ENCODE peak calls at places on chromosomes 4 and X, in four cellular contexts. P is A549, M is IMR-90, F is K562. Z is an unnamed sample.

GRCh38 chr4:183158062-183158461 is 59.0 kb downstream of the WWC2 start:
- DNase-seq in P (no peak), M (peak), F (no peak), Z (no peak)

GRCh38 chr4:163482197-163482596 is 8.6 kb upstream of the TKTL2 start:
- DNase-seq in P (no peak), M (no peak), F (no peak), Z (no peak)

GRCh38 chr4:74682567-74683359 is 111.6 kb downstream of the BTC start:
- DNase-seq in P (peak), M (peak), F (peak), Z (peak)

GRCh38 chr4:61540944-61541343 is 340.8 kb downstream of the ADGRL3 start:
- DNase-seq in P (peak), M (no peak), F (no peak), Z (peak)

GRCh38 chr4:124061413-124061812 is 651.1 kb downstream of the ANKRD50 start:
- DNase-seq in P (no peak), M (peak), F (no peak), Z (no peak)

GRCh38 chrX:24341795-24342194 is 18.6 kb upstream of the SUPT20HL1 start:
- DNase-seq in P (no peak), M (peak), F (no peak), Z (no peak)

GRCh38 chrX:107766470-107767140 is 9.0 kb downstream of the TSC22D3 start:
- DNase-seq in P (no peak), M (peak), F (no peak), Z (no peak)

GRCh38 chr4:17687237-17687857 is 72.9 kb downstream of the MED28 start:
- DNase-seq in P (no peak), M (no peak), F (no peak), Z (no peak)

GRCh38 chrX:9873952-9874351 is 87.7 kb downstream of the SHROOM2 start:
- DNase-seq in P (peak), M (peak), F (peak), Z (peak)

GRCh38 chr4:32748498-32748897 is 2028.3 kb downstream of the PCDH7 start:
- DNase-seq in P (no peak), M (no peak), F (no peak), Z (peak)

GRCh38 chr4:169663894-169664293 is 43.5 kb downstream of the CLCN3 start:
- DNase-seq in P (no peak), M (peak), F (no peak), Z (peak)

GRCh38 chr4:169664615-169665014 is 44.2 kb downstream of the CLCN3 start:
- DNase-seq in P (no peak), M (no peak), F (no peak), Z (no peak)

GRCh38 chr4:169665039-169665732 is 44.8 kb downstream of the CLCN3 start:
- DNase-seq in P (no peak), M (no peak), F (peak), Z (no peak)

GRCh38 chr4:169663402-169663801 is 43.0 kb downstream of the CLCN3 start:
- DNase-seq in P (no peak), M (no peak), F (no peak), Z (no peak)

GRCh38 chr4:169668069-169668721 is 47.8 kb downstream of the CLCN3 start:
- DNase-seq in P (no peak), M (no peak), F (no peak), Z (peak)
- TF ChIP-seq MAZ in P (no peak), M (no peak), F (no peak), Z (no peak)

DNA sequence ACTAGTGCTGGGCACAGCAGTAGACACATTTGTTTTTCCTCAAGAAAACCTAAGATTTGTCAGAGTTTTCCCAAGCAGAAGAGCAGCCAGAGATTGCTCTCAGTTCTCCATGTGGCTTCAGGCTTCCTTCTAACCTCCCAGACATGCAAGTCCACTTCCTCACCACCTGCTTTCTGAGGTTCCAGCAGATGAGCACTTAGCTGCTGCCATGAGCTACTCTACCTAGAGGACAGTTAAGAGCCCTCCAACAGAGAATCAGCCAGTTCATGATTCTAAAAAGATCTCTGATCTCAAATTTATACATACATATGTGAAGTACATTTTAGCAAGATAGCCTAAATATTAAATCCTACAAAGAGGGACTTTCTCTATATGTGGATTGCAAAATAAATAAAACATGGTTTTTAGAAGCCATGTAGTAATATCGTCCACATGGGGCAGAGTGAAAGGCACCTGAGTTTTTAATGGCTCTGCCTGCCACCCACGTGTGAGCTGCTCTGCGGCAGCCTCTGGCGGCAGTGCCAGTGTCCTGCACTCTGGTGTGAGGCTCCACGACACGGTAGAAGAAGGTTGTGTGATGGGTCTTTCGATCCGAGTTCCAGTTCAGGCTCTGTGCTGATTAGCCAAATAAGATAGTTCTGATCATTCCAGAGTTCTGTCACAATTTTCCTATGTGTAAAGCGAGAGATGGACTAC is 10.3 kb downstream of the CYP4V2 start:
- DNase-seq in P (peak), M (peak), F (peak), Z (peak)
- TF ChIP-seq SMC3 in P (peak), M (peak), F (no peak), Z (peak)

DNA sequence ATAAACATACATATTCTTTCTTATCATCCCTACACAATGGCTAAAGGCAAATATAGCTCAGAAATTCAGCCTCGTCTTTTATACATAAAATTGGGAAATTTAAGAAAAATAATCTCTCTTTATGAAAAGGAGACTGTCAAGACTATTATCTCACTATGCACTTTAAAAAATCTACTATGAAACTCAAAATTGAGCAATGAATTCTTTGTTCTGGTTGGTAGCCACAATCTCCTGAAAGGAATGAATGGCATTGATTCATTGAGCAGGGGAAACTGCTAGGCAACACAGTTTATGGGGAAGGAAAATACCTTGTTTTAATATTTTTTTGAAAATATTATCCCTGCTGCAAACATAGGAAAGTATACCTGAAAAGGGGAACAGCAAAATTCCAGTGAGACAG is 397.1 kb downstream of the RAB28 start:
- DNase-seq in P (no peak), M (no peak), F (no peak), Z (no peak)
- TF ChIP-seq MAZ in P (no peak), M (no peak), F (no peak), Z (no peak)

GRCh38 chrX:113399501-113400192 is 559.0 kb upstream of the AMOT start:
- DNase-seq in P (no peak), M (no peak), F (no peak), Z (peak)
- TF ChIP-seq SMC3 in P (no peak), M (no peak), F (no peak), Z (no peak)

GRCh38 chr4:53558061-53558801 is 33.1 kb downstream of the LNX1 start:
- DNase-seq in P (no peak), M (peak), F (no peak), Z (no peak)
- TF ChIP-seq MAZ in P (no peak), M (no peak), F (no peak), Z (no peak)

DNA sequence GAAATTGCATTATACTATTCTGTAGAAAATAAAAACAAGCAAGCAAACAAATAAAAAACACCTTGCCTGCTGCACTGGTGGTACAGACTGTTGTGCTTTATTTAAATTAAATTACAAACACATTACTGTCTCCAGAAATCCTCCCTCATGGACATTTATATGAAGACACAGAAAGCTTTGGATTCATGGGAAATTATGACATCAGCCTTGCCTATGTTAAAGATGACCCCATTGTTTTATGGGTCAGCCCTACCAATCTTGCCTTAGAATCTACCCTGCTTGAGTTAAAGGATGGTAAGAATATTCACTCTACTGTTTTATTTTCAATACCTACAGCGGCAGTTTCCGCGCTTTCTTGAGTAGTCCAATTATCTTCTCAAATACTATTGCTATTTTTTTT is 1379.9 kb downstream of the TECRL start:
- DNase-seq in P (no peak), M (no peak), F (no peak), Z (no peak)
- TF ChIP-seq SMC3 in P (no peak), M (no peak), F (no peak), Z (no peak)

GRCh38 chrX:7115557-7115956 is 32.0 kb upstream of the STS start:
- DNase-seq in P (no peak), M (no peak), F (no peak), Z (no peak)
- TF ChIP-seq MAZ in P (no peak), M (no peak), F (no peak), Z (no peak)

DNA sequence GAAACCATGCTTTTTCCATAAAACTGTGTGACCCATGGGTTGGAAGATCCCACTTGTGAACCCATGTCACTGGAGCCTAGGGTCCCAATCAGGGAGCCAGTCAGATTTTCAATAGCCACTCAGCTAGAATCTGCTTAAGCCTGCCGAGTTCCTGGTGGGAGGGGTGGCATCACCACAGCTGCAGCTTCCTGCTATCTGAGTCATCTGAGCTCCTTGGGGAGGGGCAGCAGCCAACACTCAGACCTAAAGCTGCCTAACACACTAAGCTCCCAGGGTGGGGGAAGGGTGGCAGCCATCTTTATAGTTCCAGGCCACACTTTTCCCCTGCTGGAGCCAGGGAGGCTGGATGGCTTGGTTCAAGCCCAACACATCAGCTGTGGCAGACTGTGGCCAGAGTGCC is 350.1 kb downstream of the C4orf33 start:
- DNase-seq in P (no peak), M (no peak), F (no peak), Z (no peak)
- TF ChIP-seq SMC3 in P (no peak), M (no peak), F (no peak), Z (no peak)

GRCh38 chr4:87426865-87427517 is 4.6 kb downstream of the NUDT9 start:
- DNase-seq in P (no peak), M (no peak), F (no peak), Z (no peak)

GRCh38 chr4:87433342-87433741 is 11.0 kb downstream of the NUDT9 start:
- DNase-seq in P (no peak), M (no peak), F (no peak), Z (no peak)

GRCh38 chr4:87428979-87429378 is 6.6 kb downstream of the NUDT9 start:
- DNase-seq in P (no peak), M (no peak), F (no peak), Z (no peak)

GRCh38 chr4:87427518-87427868 is 5.1 kb downstream of the NUDT9 start:
- DNase-seq in P (no peak), M (no peak), F (no peak), Z (no peak)

DNA sequence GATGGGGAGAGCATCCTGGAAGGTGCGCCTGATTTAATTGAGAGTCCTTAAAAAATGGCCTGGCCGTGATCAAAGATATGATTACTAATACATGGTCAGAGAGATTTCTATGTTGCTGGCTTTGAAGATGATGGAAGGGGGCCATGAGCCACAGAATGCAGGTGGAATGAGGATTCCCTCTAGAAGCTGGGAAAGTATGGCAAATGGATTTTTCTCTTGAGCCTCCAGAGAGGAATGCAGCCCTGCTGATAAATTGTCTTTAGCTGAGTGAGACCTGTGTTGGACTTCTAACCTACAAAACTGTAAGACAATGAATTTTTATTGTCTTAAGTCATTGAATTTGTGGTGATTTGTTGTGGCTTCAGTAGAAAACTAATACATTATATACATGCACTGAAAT is 7.7 kb downstream of the NUDT9 start:
- DNase-seq in P (no peak), M (no peak), F (no peak), Z (no peak)
- TF ChIP-seq MAZ in P (no peak), M (no peak), F (no peak), Z (no peak)

GRCh38 chr4:114811564-114812360 is 213.2 kb downstream of the UGT8 start:
- DNase-seq in P (no peak), M (no peak), F (no peak), Z (no peak)

GRCh38 chr4:114807357-114807756 is 208.8 kb downstream of the UGT8 start:
- DNase-seq in P (no peak), M (no peak), F (no peak), Z (no peak)

DNA sequence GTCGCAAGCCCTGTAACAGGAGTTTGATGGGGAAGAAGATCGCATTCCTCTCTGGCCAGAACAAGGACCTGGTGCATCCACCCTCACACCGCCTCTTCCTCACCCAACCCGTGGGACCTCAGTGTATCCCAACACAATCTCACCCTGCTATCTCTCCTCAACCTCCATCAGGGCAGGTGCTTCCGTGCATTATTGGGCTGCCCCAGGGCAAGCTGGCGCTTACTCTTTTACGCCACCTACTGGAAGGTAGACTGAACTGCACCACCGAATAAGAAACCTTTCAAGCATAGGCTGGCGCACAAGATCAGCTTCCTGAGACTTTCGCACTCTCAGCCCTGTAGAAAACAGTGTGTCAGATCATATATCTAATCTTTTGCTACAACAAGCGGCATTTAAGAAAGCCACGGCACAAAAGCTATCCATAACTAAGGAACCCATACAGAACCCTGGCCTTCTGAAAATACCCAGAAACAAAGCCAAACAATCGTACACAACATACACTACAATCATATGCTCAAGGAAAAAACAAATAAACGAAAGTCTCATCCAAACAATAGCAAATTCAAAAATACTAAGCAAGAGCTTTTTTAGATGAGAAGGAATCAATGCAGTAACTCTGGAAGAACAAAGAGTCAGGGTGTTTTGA is 209.3 kb downstream of the UGT8 start:
- DNase-seq in P (peak), M (peak), F (peak), Z (peak)
- TF ChIP-seq SMC3 in P (no peak), M (no peak), F (peak), Z (peak)

Z was measured in HepG2.